ENCODE peak calls at places on chromosomes 1 and 21, in nine cellular contexts. I is epithelial cell of esophagus, B is small intestine, F is ascending aorta, S is GM23248, Z is OCI-LY7, W is heart left ventricle, M is psoas muscle, P is fibroblast of the aortic adventitia. T is an unnamed sample.

GRCh38 chr1:183287191-183287675 is 101.2 kb downstream of the LAMC2 start:
- DNase-seq in B (no peak), I (no peak), P (peak), S (peak), Z (no peak), F (no peak), W (peak), M (peak), T (no peak)

GRCh38 chr1:37954316-37954971 is 7.6 kb upstream of the INPP5B start:
- DNase-seq in I (no peak), F (no peak), S (no peak), P (no peak), B (no peak), W (no peak), Z (no peak), M (no peak), T (no peak)

GRCh38 chr21:44441581-44442265 is 13.6 kb upstream of the LRRC3 start:
- DNase-seq in B (no peak), I (no peak), M (peak), F (no peak), S (no peak), P (no peak), Z (no peak), W (no peak), T (no peak)

GRCh38 chr1:20343937-20344302 is 53.2 kb downstream of the VWA5B1 start:
- DNase-seq in B (no peak), M (no peak), Z (no peak), W (no peak), P (no peak), F (no peak), I (no peak), S (no peak), T (no peak)

GRCh38 chr1:164625004-164625617 is 66.1 kb downstream of the PBX1 start:
- DNase-seq in Z (peak), M (no peak), F (no peak), B (no peak), S (peak), I (no peak), W (no peak), P (no peak), T (no peak)

GRCh38 chr1:167627865-167628641 is 2.0 kb upstream of the RCSD1 start:
- DNase-seq in F (no peak), M (no peak), I (no peak), B (peak), P (no peak), W (peak), Z (peak), S (no peak), T (no peak)

GRCh38 chr1:238658766-238659165 is 727.6 kb upstream of the CHRM3 start:
- DNase-seq in F (no peak), S (peak), M (no peak), Z (no peak), W (no peak), I (peak), B (no peak), P (peak), T (no peak)

GRCh38 chr1:8464987-8465386 is 147.1 kb downstream of the SLC45A1 start:
- DNase-seq in F (no peak), Z (peak), M (no peak), S (peak), B (no peak), P (peak), W (no peak), I (no peak), T (no peak)

GRCh38 chr21:29175408-29176147 is 45.1 kb downstream of the MAP3K7CL start:
- DNase-seq in W (no peak), Z (no peak), F (no peak), M (no peak), I (no peak), B (no peak), S (peak), P (peak), T (no peak)

GRCh38 chr1:28364888-28365287 is 4.7 kb upstream of the PHACTR4 start:
- DNase-seq in S (no peak), B (peak), W (no peak), P (no peak), I (no peak), F (no peak), M (no peak), Z (no peak), T (no peak)

GRCh38 chr21:35172231-35172630 is 123.1 kb upstream of the RUNX1 start:
- DNase-seq in P (no peak), Z (peak), S (no peak), I (no peak), W (no peak), F (no peak), M (no peak), B (peak), T (no peak)

GRCh38 chr1:114345930-114346479 is 165.0 kb downstream of the TRIM33 start:
- DNase-seq in M (peak), I (no peak), F (no peak), B (no peak), W (peak), Z (no peak), P (peak), S (peak), T (no peak)

GRCh38 chr1:5950994-5951749 is 41.1 kb downstream of the NPHP4 start:
- DNase-seq in Z (no peak), P (no peak), I (no peak), S (no peak), F (no peak), M (peak), B (no peak), W (no peak), T (no peak)

GRCh38 chr1:154784924-154785531 is 85.1 kb downstream of the KCNN3 start:
- DNase-seq in P (no peak), F (no peak), Z (peak), B (peak), I (no peak), M (no peak), S (no peak), W (no peak), T (no peak)

GRCh38 chr1:165424454-165425283 is 20.3 kb downstream of the RXRG start:
- DNase-seq in B (peak), F (no peak), Z (no peak), M (no peak), S (peak), P (peak), W (peak), I (no peak), T (no peak)

GRCh38 chr1:197467881-197468280 is 199.8 kb downstream of the CRB1 start:
- DNase-seq in S (peak), Z (no peak), I (no peak), M (no peak), P (peak), W (no peak), F (no peak), B (no peak), T (no peak)

GRCh38 chr1:104531990-104532389 is 782.3 kb downstream of the AMY1C start:
- DNase-seq in B (no peak), W (no peak), M (no peak), F (no peak), I (no peak), Z (no peak), S (no peak), P (no peak), T (no peak)

GRCh38 chr1:6310116-6310848 is 49.4 kb upstream of the GPR153 start:
- DNase-seq in F (no peak), B (no peak), Z (no peak), W (no peak), S (no peak), M (no peak), I (no peak), P (no peak), T (no peak)

GRCh38 chr1:9181176-9181906 is 52.4 kb upstream of the GPR157 start:
- DNase-seq in Z (peak), W (peak), B (peak), M (peak), F (no peak), S (peak), P (peak), I (peak), T (no peak)

GRCh38 chr1:244221961-244222360 is 170.9 kb downstream of the ZBTB18 start:
- DNase-seq in Z (no peak), B (no peak), P (peak), F (no peak), W (no peak), I (no peak), S (no peak), M (no peak), T (no peak)

GRCh38 chr1:152886090-152886489 is 8.0 kb downstream of the SMCP start:
- DNase-seq in W (no peak), F (no peak), B (no peak), S (peak), I (no peak), P (peak), M (no peak), Z (no peak), T (no peak)

GRCh38 chr1:20410555-20410954 is 75.5 kb downstream of the CAMK2N1 start:
- DNase-seq in Z (peak), B (no peak), F (no peak), P (peak), I (no peak), W (no peak), S (peak), M (no peak), T (no peak)

GRCh38 chr1:207388721-207389120 is 65.4 kb upstream of the CR2 start:
- DNase-seq in B (no peak), P (no peak), W (no peak), Z (no peak), M (no peak), F (no peak), I (no peak), S (no peak), T (no peak)

GRCh38 chr1:112973788-112974187 is 17.8 kb upstream of the SLC16A1 start:
- DNase-seq in P (no peak), I (no peak), S (no peak), F (no peak), M (no peak), B (no peak), Z (no peak), W (no peak), T (no peak)

GRCh38 chr1:87478231-87478630 is 149.6 kb downstream of the LMO4 start:
- DNase-seq in P (peak), I (peak), Z (no peak), F (no peak), M (no peak), B (peak), W (peak), S (peak), T (no peak)

GRCh38 chr1:17060129-17060868 is 6.5 kb upstream of the SDHB start:
- DNase-seq in W (no peak), B (no peak), P (peak), F (no peak), M (no peak), S (no peak), I (no peak), Z (peak), T (no peak)

GRCh38 chr1:19495816-19496528 is 10.6 kb upstream of the CAPZB start:
- DNase-seq in Z (no peak), B (no peak), F (no peak), I (no peak), W (no peak), M (no peak), P (peak), S (peak), T (no peak)

GRCh38 chr1:240385985-240386978 is 225.7 kb downstream of the GREM2 start:
- DNase-seq in P (peak), W (no peak), I (peak), M (no peak), S (peak), Z (no peak), B (no peak), F (no peak), T (no peak)

GRCh38 chr1:36966242-36966641 is 68.1 kb downstream of the GRIK3 start:
- DNase-seq in I (peak), S (peak), Z (no peak), W (no peak), F (no peak), M (no peak), B (no peak), P (peak), T (no peak)

GRCh38 chr1:242784807-242785206 is 260.3 kb upstream of the PLD5 start:
- DNase-seq in P (peak), B (no peak), I (no peak), S (no peak), Z (no peak), M (no peak), F (no peak), W (no peak), T (no peak)

GRCh38 chr1:183300828-183301227 is 114.8 kb downstream of the LAMC2 start:
- DNase-seq in P (no peak), S (no peak), F (no peak), W (no peak), Z (no peak), M (no peak), I (no peak), B (no peak), T (no peak)

GRCh38 chr21:42228709-42229220 is 9.8 kb downstream of the ABCG1 start:
- DNase-seq in Z (no peak), B (no peak), I (no peak), M (no peak), P (no peak), W (no peak), S (no peak), F (no peak), T (no peak)
- H3K4me3 ChIP-seq in Z (peak), B (peak), I (no peak), M (no peak), P (no peak), W (no peak), S (no peak), F (no peak), T (no peak)

GRCh38 chr1:221712776-221713431 is 29.0 kb downstream of the DUSP10 start:
- DNase-seq in I (no peak), F (no peak), M (no peak), S (peak), P (no peak), Z (no peak), W (no peak), B (peak), T (no peak)
- H3K4me3 ChIP-seq in I (no peak), F (no peak), M (no peak), S (no peak), P (no peak), Z (no peak), W (no peak), B (no peak), T (no peak)

GRCh38 chr1:209884249-209884648 is 53.8 kb upstream of the SYT14 start:
- DNase-seq in S (peak), F (no peak), P (peak), Z (no peak), B (no peak), I (peak), W (no peak), M (no peak), T (no peak)
- H3K4me3 ChIP-seq in S (peak), F (no peak), P (no peak), Z (no peak), B (no peak), I (no peak), W (no peak), M (no peak), T (no peak)

GRCh38 chr1:151284013-151284577 is 2.0 kb downstream of the ZNF687 start:
- DNase-seq in Z (no peak), S (no peak), W (no peak), F (no peak), B (no peak), M (no peak), P (no peak), I (no peak), T (no peak)
- H3K4me3 ChIP-seq in Z (peak), S (peak), W (no peak), F (peak), B (peak), M (peak), P (peak), I (no peak), T (peak)

GRCh38 chr1:99139876-99140275 is 124.4 kb upstream of the PLPPR4 start:
- DNase-seq in Z (no peak), I (no peak), W (no peak), M (no peak), B (no peak), S (no peak), F (no peak), P (no peak), T (no peak)
- H3K4me3 ChIP-seq in Z (no peak), I (no peak), W (no peak), M (no peak), B (no peak), S (no peak), F (no peak), P (no peak), T (no peak)